ENCODE peak calls at places on chromosomes 13 and 19, in ten cellular contexts. V is brain microvascular endothelial cell, J is NCI-H2029, F is lower leg skin, Y is caudate nucleus, N is H9, C is EH, Z is GM23338, L is GM23248, H is H7. I is an unnamed sample.

GRCh38 chr13:84917252-84917878 is 881.9 kb downstream of the SLITRK6 start:
- DNase-seq in N (no peak), J (no peak), H (no peak), L (peak; percentile 18), Z (peak; percentile 21), F (no peak), C (peak; percentile 29), V (no peak), Y (no peak), I (peak; percentile 30)

GRCh38 chr13:99854376-99854775 is 117.2 kb downstream of the ZIC5 start:
- DNase-seq in Y (no peak), F (no peak), J (no peak), Z (no peak), L (no peak), C (no peak), N (no peak), V (no peak), H (no peak), I (peak; percentile 30)

GRCh38 chr13:44719857-44720671 is 143.9 kb upstream of the TSC22D1 start:
- DNase-seq in H (no peak), N (no peak), F (no peak), Z (no peak), J (no peak), C (peak; percentile 96), L (peak; percentile 88), Y (no peak), V (peak; percentile 82), I (peak; percentile 38)

GRCh38 chr13:76991432-76991795 is 467 bp upstream of the CLN5 start:
- DNase-seq in F (peak; percentile 87), L (peak; percentile 14), H (no peak), C (peak; percentile 9), Y (no peak), J (no peak), V (no peak), N (no peak), Z (no peak), I (no peak)

GRCh38 chr19:48842744-48843162 is 6.5 kb upstream of the HSD17B14 start:
- DNase-seq in C (peak; percentile 61), Y (no peak), Z (peak; percentile 93), V (peak; percentile 34), L (peak; percentile 63), N (peak; percentile 71), H (peak; percentile 87), J (peak; percentile 42), F (no peak), I (peak; percentile 87)

GRCh38 chr13:21355304-21355703 is 103.8 kb downstream of the ZDHHC20 start:
- DNase-seq in F (no peak), Z (no peak), V (no peak), N (peak; percentile 43), L (no peak), C (no peak), Y (no peak), H (no peak), J (no peak), I (no peak)

GRCh38 chr13:45512148-45512498 is 47.4 kb downstream of the COG3 start:
- DNase-seq in L (peak; percentile 28), J (no peak), N (no peak), V (peak; percentile 7), Y (no peak), Z (no peak), F (no peak), H (no peak), C (peak; percentile 11), I (no peak)

GRCh38 chr19:49442354-49442753 is 1.0 kb upstream of the SLC17A7 start:
- DNase-seq in F (peak; percentile 95), J (no peak), V (no peak), Z (peak; percentile 86), H (peak; percentile 81), Y (no peak), N (no peak), C (peak; percentile 11), L (peak; percentile 36), I (no peak)

GRCh38 chr13:23427342-23428182 is 5.9 kb downstream of the SACS start:
- DNase-seq in N (no peak), J (no peak), C (peak; percentile 97), V (peak; percentile 73), Y (no peak), H (no peak), F (no peak), Z (no peak), L (peak; percentile 91), I (peak; percentile 51)

GRCh38 chr13:30192320-30193093 is 114.8 kb downstream of the KATNAL1 start:
- DNase-seq in Y (no peak), C (peak; percentile 44), H (no peak), F (no peak), L (peak; percentile 5), N (no peak), V (no peak), J (no peak), Z (no peak), I (no peak)

GRCh38 chr13:105573134-105573533 is 962.3 kb downstream of the EFNB2 start:
- DNase-seq in F (no peak), Z (no peak), H (no peak), L (no peak), N (no peak), V (no peak), J (no peak), C (no peak), Y (no peak), I (no peak)

GRCh38 chr13:51844862-51845573 is at the start of gene TMEM272:
- DNase-seq in N (peak; percentile 72), H (peak; percentile 91), L (peak; percentile 55), Z (peak; percentile 81), C (peak; percentile 40), F (no peak), J (peak; percentile 4), V (peak; percentile 27), Y (peak; percentile 53), I (peak; percentile 87)

GRCh38 chr13:113166266-113166665 is 7.8 kb downstream of the PROZ start:
- DNase-seq in C (no peak), F (no peak), H (no peak), N (no peak), Z (no peak), L (no peak), J (no peak), V (no peak), Y (no peak), I (no peak)

GRCh38 chr13:29861694-29862110 is 11.3 kb upstream of the UBL3 start:
- DNase-seq in C (peak; percentile 99), V (peak; percentile 85), J (no peak), Y (no peak), N (no peak), Z (no peak), H (no peak), L (peak; percentile 99), F (no peak), I (no peak)

GRCh38 chr19:16589917-16590316 is 17.7 kb upstream of the SLC35E1 start:
- DNase-seq in Y (no peak), J (no peak), F (no peak), C (no peak), Z (no peak), L (no peak), H (peak; percentile 43), N (no peak), V (no peak), I (no peak)

GRCh38 chr19:45632468-45633196 is 6.6 kb downstream of the EML2 start:
- DNase-seq in F (peak; percentile 90), Y (no peak), H (peak; percentile 99), Z (peak; percentile 93), J (peak; percentile 57), C (peak; percentile 96), V (peak; percentile 70), L (peak; percentile 95), N (peak; percentile 94), I (peak; percentile 87)

GRCh38 chr13:46507978-46508377 is 45.0 kb upstream of the LRCH1 start:
- DNase-seq in J (no peak), F (no peak), C (peak; percentile 49), Z (no peak), L (no peak), N (no peak), H (no peak), V (no peak), Y (no peak), I (no peak)

GRCh38 chr13:114108141-114108761 is 24.2 kb downstream of the RASA3 start:
- DNase-seq in Y (no peak), J (no peak), F (peak; percentile 77), N (no peak), L (no peak), H (no peak), Z (no peak), C (no peak), V (no peak), I (no peak)

I was measured in left kidney.